ENCODE peak calls at places on chromosomes 2 and 18, in seven cellular contexts. Z is dermis microvascular lymphatic vessel endothelial cell, Y is germinal center, N is neuronal stem cell, O is tibial nerve, M is DMS153, W is NCI-H774. S is an unnamed sample.

GRCh38 chr18:65429601-65430000 is 321.2 kb upstream of the CDH7 start:
- DNase-seq in M (no peak), N (no peak), W (peak), Y (no peak), Z (no peak), O (no peak), S (no peak)

GRCh38 chr2:23540804-23541360 is 155.9 kb downstream of the KLHL29 start:
- DNase-seq in M (no peak), Y (no peak), Z (no peak), O (no peak), N (no peak), W (no peak), S (no peak)

GRCh38 chr18:10842821-10843220 is 306.5 kb downstream of the PIEZO2 start:
- DNase-seq in Z (no peak), M (no peak), N (no peak), W (no peak), Y (no peak), O (no peak), S (no peak)

GRCh38 chr18:77249583-77250500 is at the start of gene GALR1:
- DNase-seq in M (no peak), W (peak), Z (no peak), O (no peak), Y (no peak), N (peak), S (no peak)

GRCh38 chr18:67194886-67195285 is 321.6 kb downstream of the DSEL start:
- DNase-seq in O (no peak), N (no peak), Z (no peak), M (no peak), W (no peak), Y (no peak), S (no peak)

GRCh38 chr2:120469486-120469885 is 123.5 kb downstream of the INHBB start:
- DNase-seq in M (no peak), Z (no peak), O (peak), W (no peak), N (no peak), Y (no peak), S (no peak)

GRCh38 chr18:22348521-22349316 is 69.0 kb downstream of the CTAGE1 start:
- DNase-seq in W (no peak), M (peak), O (no peak), N (no peak), Z (no peak), Y (no peak), S (no peak)

GRCh38 chr2:43152186-43152585 is 74.2 kb downstream of the ZFP36L2 start:
- DNase-seq in W (no peak), O (no peak), Z (no peak), Y (no peak), N (no peak), M (peak), S (no peak)

GRCh38 chr2:215633360-215633759 is 197.5 kb upstream of the FN1 start:
- DNase-seq in Z (no peak), W (no peak), O (no peak), M (no peak), N (no peak), Y (no peak), S (no peak)

GRCh38 chr2:66576381-66577330 is 141.7 kb downstream of the MEIS1 start:
- DNase-seq in M (no peak), W (no peak), O (no peak), Z (no peak), N (no peak), Y (no peak), S (no peak)

GRCh38 chr2:85154048-85154753 is 21.0 kb downstream of the TCF7L1 start:
- DNase-seq in M (no peak), W (no peak), Z (no peak), N (no peak), Y (no peak), O (no peak), S (no peak)

GRCh38 chr2:168449419-168449818 is 6.7 kb upstream of the CERS6 start:
- DNase-seq in Z (no peak), N (no peak), M (no peak), W (no peak), O (no peak), Y (no peak), S (no peak)

GRCh38 chr2:240993446-240994160 is 4.8 kb upstream of the SNED1 start:
- DNase-seq in M (no peak), N (no peak), W (no peak), Z (no peak), Y (no peak), O (no peak), S (no peak)

GRCh38 chr18:31901063-31901462 is 41.9 kb downstream of the TRAPPC8 start:
- DNase-seq in O (no peak), Z (no peak), Y (no peak), N (no peak), W (no peak), M (no peak), S (no peak)

GRCh38 chr2:233152541-233152940 is 92.4 kb downstream of the INPP5D start:
- DNase-seq in Y (no peak), M (no peak), W (no peak), O (no peak), N (no peak), Z (no peak), S (no peak)

GRCh38 chr18:49021076-49021432 is 70.3 kb upstream of the SMAD7 start:
- DNase-seq in N (no peak), Y (no peak), M (no peak), Z (no peak), W (no peak), O (no peak), S (no peak)

GRCh38 chr18:58020567-58021107 is 23.4 kb upstream of the NEDD4L start:
- DNase-seq in Y (no peak), W (no peak), M (no peak), Z (no peak), N (no peak), O (no peak), S (no peak)

GRCh38 chr2:232309592-232309991 is 69.0 kb upstream of the ALPP start:
- DNase-seq in N (no peak), W (no peak), Y (no peak), O (no peak), M (no peak), Z (no peak), S (no peak)

GRCh38 chr2:71710367-71710766 is 257.0 kb downstream of the DYSF start:
- DNase-seq in N (no peak), M (no peak), Y (no peak), W (no peak), O (no peak), Z (no peak), S (no peak)

GRCh38 chr18:25563816-25564370 is 211.9 kb upstream of the ZNF521 start:
- DNase-seq in Z (no peak), W (no peak), N (no peak), Y (no peak), O (no peak), M (no peak), S (no peak)

GRCh38 chr2:53670351-53670750 is 97.3 kb upstream of the CHAC2 start:
- DNase-seq in M (no peak), O (no peak), W (no peak), N (no peak), Y (no peak), Z (no peak), S (no peak)

GRCh38 chr2:19178175-19178574 is 180.2 kb downstream of the OSR1 start:
- DNase-seq in Y (no peak), M (no peak), N (no peak), O (no peak), Z (no peak), W (no peak), S (no peak)

GRCh38 chr2:151650456-151650855 is 83.8 kb downstream of the NEB start:
- DNase-seq in W (no peak), O (no peak), Z (no peak), N (no peak), M (no peak), Y (no peak), S (no peak)

GRCh38 chr18:35635171-35635570 is 53.6 kb downstream of the GALNT1 start:
- DNase-seq in Y (no peak), O (no peak), Z (no peak), N (no peak), M (no peak), W (no peak), S (no peak)

GRCh38 chr2:217409939-217410820 is 550.3 kb upstream of the TNP1 start:
- DNase-seq in W (no peak), N (no peak), Y (no peak), Z (no peak), M (no peak), O (no peak), S (no peak)

GRCh38 chr2:95071856-95072255 is 46.3 kb downstream of the MAL start:
- DNase-seq in M (no peak), Z (no peak), W (no peak), O (no peak), N (no peak), Y (no peak), S (no peak)

GRCh38 chr18:74288041-74288440 is 3.7 kb downstream of the CYB5A start:
- DNase-seq in W (peak), Y (no peak), N (no peak), O (no peak), Z (no peak), M (no peak), S (no peak)